ENCODE peak calls at places on chromosomes 2 and 18, in five cellular contexts. X is activated naive CD8-positive, alpha-beta T cell treated with anti-CD3 and anti-CD28 coated beads, Interleukin-2, amount 10 ng/mL, durations not matched to agents 7 days and 5 days; B is AG10803; W is GM20000; Y is stimulated activated CD8-positive, alpha-beta memory T cell treated with anti-CD3 and anti-CD28 coated beads, Interleukin-15, amount 100 ng/mL, for 24 hours. A is an unnamed sample.

GRCh38 chr2:48971801-48972200 is 182.5 kb downstream of the FSHR start:
- DNase-seq in Y (no peak), X (no peak), B (no peak), W (no peak), A (no peak)

GRCh38 chr2:48626047-48626446 is 8.4 kb downstream of the GTF2A1L start:
- DNase-seq in W (no peak), X (no peak), B (no peak), Y (no peak), A (no peak)

GRCh38 chr2:36565712-36566111 is 32.3 kb downstream of the FEZ2 start:
- DNase-seq in B (no peak), X (no peak), W (no peak), Y (no peak), A (no peak)

GRCh38 chr18:51107082-51107481 is 77.1 kb downstream of the SMAD4 start:
- DNase-seq in B (no peak), X (no peak), W (no peak), Y (no peak), A (no peak)

GRCh38 chr2:15300645-15301573 is 260.2 kb downstream of the NBAS start:
- DNase-seq in X (no peak), B (no peak), W (no peak), Y (no peak), A (no peak)

GRCh38 chr2:98148968-98149697 is 62.2 kb downstream of the VWA3B start:
- DNase-seq in Y (no peak), B (peak; percentile 66), W (no peak), X (no peak), A (peak; percentile 26)

GRCh38 chr2:168480825-168481585 is 24.9 kb downstream of the CERS6 start:
- DNase-seq in B (no peak), W (no peak), Y (no peak), X (no peak), A (no peak)

GRCh38 chr2:218423584-218423983 is 4.7 kb downstream of the VIL1 start:
- DNase-seq in B (no peak), W (no peak), Y (no peak), X (no peak), A (no peak)

GRCh38 chr2:53202063-53202462 is 565.5 kb upstream of the CHAC2 start:
- DNase-seq in B (peak; percentile 80), X (no peak), Y (no peak), W (no peak), A (peak; percentile 28)

GRCh38 chr18:48452863-48453323 is 43.7 kb upstream of the ZBTB7C start:
- DNase-seq in Y (no peak), X (no peak), B (no peak), W (no peak), A (no peak)

GRCh38 chr2:20588918-20589871 is 61.7 kb downstream of the HS1BP3 start:
- DNase-seq in W (no peak), X (peak; percentile 17), Y (no peak), B (no peak), A (no peak)

GRCh38 chr18:53817976-53818950 is 406.2 kb downstream of the MBD2 start:
- DNase-seq in X (no peak), Y (no peak), B (no peak), W (no peak), A (no peak)

GRCh38 chr18:48983793-48984437 is 33.1 kb upstream of the SMAD7 start:
- DNase-seq in Y (no peak), W (no peak), B (no peak), X (no peak), A (peak; percentile 59)

GRCh38 chr2:168660859-168661258 is 141.6 kb upstream of the NOSTRIN start:
- DNase-seq in B (no peak), X (no peak), Y (no peak), W (no peak), A (peak; percentile 91)

GRCh38 chr18:10430696-10431095 is 23.7 kb upstream of the APCDD1 start:
- DNase-seq in B (no peak), Y (no peak), W (no peak), X (no peak), A (no peak)

GRCh38 chr2:33469238-33469637 is 7.2 kb upstream of the RASGRP3 start:
- DNase-seq in Y (no peak), X (no peak), B (no peak), W (no peak), A (no peak)

GRCh38 chr2:105327690-105328089 is 1.8 kb downstream of the TGFBRAP1 start:
- DNase-seq in Y (no peak), W (no peak), X (no peak), B (no peak), A (no peak)

GRCh38 chr2:53631313-53632125 is 136.1 kb upstream of the CHAC2 start:
- DNase-seq in X (no peak), B (no peak), Y (no peak), W (no peak), A (no peak)

GRCh38 chr2:188414412-188414811 is 122.7 kb downstream of the GULP1 start:
- DNase-seq in B (peak; percentile 31), X (no peak), Y (no peak), W (no peak), A (no peak)

GRCh38 chr18:42069036-42069435 is 114.0 kb downstream of the PIK3C3 start:
- DNase-seq in X (no peak), Y (no peak), W (no peak), B (no peak), A (no peak)

GRCh38 chr2:177169810-177170514 is 42.6 kb upstream of the HNRNPA3 start:
- DNase-seq in Y (no peak), X (no peak), B (no peak), W (peak; percentile 43), A (no peak)

GRCh38 chr18:11752116-11752911 is 63.2 kb downstream of the GNAL start:
- DNase-seq in X (no peak), Y (no peak), B (peak; percentile 4), W (peak; percentile 58), A (peak; percentile 5)

GRCh38 chr2:102449370-102449974 is 23.6 kb upstream of the SLC9A4 start:
- DNase-seq in W (peak; percentile 46), B (peak; percentile 40), X (peak; percentile 70), Y (no peak), A (peak; percentile 22)

GRCh38 chr2:100988630-100989417 is 13.3 kb upstream of the RPL31 start:
- DNase-seq in B (peak; percentile 76), Y (no peak), X (no peak), W (no peak), A (no peak)

GRCh38 chr2:18623782-18624181 is 34.4 kb upstream of the NT5C1B start:
- DNase-seq in Y (no peak), B (peak; percentile 67), X (no peak), W (no peak), A (peak; percentile 41)

GRCh38 chr18:33115917-33116316 is 324.6 kb downstream of the CCDC178 start:
- DNase-seq in Y (no peak), X (no peak), B (no peak), W (no peak), A (no peak)

GRCh38 chr2:583666-584065 is 93.5 kb downstream of the TMEM18 start:
- DNase-seq in X (no peak), B (no peak), Y (no peak), W (no peak), A (no peak)

GRCh38 chr2:232354069-232354468 is 24.5 kb upstream of the ALPP start:
- DNase-seq in W (no peak), Y (no peak), X (peak; percentile 20), B (no peak), A (no peak)

GRCh38 chr2:83461135-83461534 is 997.9 kb downstream of the SUCLG1 start:
- DNase-seq in X (no peak), B (no peak), W (no peak), Y (no peak), A (no peak)

GRCh38 chr2:61762292-61762691 is 91.6 kb downstream of the FAM161A start:
- DNase-seq in B (no peak), Y (no peak), W (peak; percentile 26), X (no peak), A (no peak)

GRCh38 chr2:179275280-179276013 is 10.8 kb upstream of the SESTD1 start:
- DNase-seq in W (no peak), X (no peak), B (no peak), Y (no peak), A (no peak)

GRCh38 chr2:239157766-239158165 is 243.1 kb downstream of the HDAC4 start:
- DNase-seq in W (no peak), Y (no peak), B (no peak), X (peak; percentile 8), A (peak; percentile 38)

A was measured in NCI-H82.